ENCODE peak calls at places on chromosome 6, in six cellular contexts. One of them, this sample, is unnamed.

GRCh38 chr6:144710207-144710606 is 425.1 kb downstream of the UTRN start:
- DNase-seq in germinal center: no peak
- DNase-seq in NCI-H2171: no peak
- DNase-seq in AG09309: peak; percentile 74
- DNase-seq in prostate gland: no peak
- DNase-seq in amniotic stem cell: peak; percentile 78
- DNase-seq in this sample: no peak

GRCh38 chr6:123655520-123656306 is 19.0 kb upstream of the TRDN start:
- DNase-seq in germinal center: no peak
- DNase-seq in prostate gland: no peak
- DNase-seq in NCI-H2171: no peak
- DNase-seq in AG09309: no peak
- DNase-seq in amniotic stem cell: no peak
- DNase-seq in this sample: no peak

GRCh38 chr6:156126535-156126934 is 650.6 kb upstream of the ARID1B start:
- DNase-seq in prostate gland: no peak
- DNase-seq in amniotic stem cell: no peak
- DNase-seq in AG09309: no peak
- DNase-seq in NCI-H2171: no peak
- DNase-seq in germinal center: no peak
- DNase-seq in this sample: no peak

GRCh38 chr6:164069352-164070022 is 655.0 kb downstream of the QKI start:
- DNase-seq in germinal center: no peak
- DNase-seq in amniotic stem cell: no peak
- DNase-seq in NCI-H2171: no peak
- DNase-seq in prostate gland: no peak
- DNase-seq in AG09309: no peak
- DNase-seq in this sample: no peak

GRCh38 chr6:105745464-105746129 is 340.5 kb upstream of the PRDM1 start:
- DNase-seq in AG09309: no peak
- DNase-seq in NCI-H2171: no peak
- DNase-seq in germinal center: no peak
- DNase-seq in amniotic stem cell: no peak
- DNase-seq in prostate gland: no peak
- DNase-seq in this sample: no peak

GRCh38 chr6:110363748-110364147 is 5.6 kb upstream of the METTL24 start:
- DNase-seq in prostate gland: no peak
- DNase-seq in amniotic stem cell: no peak
- DNase-seq in NCI-H2171: no peak
- DNase-seq in germinal center: no peak
- DNase-seq in AG09309: no peak
- DNase-seq in this sample: no peak

GRCh38 chr6:35391240-35391968 is 49.0 kb downstream of the PPARD start:
- DNase-seq in germinal center: no peak
- DNase-seq in NCI-H2171: no peak
- DNase-seq in prostate gland: no peak
- DNase-seq in amniotic stem cell: peak; percentile 66
- DNase-seq in AG09309: peak; percentile 72
- DNase-seq in this sample: no peak

GRCh38 chr6:46392294-46392693 is 99.0 kb downstream of the RCAN2 start:
- DNase-seq in AG09309: no peak
- DNase-seq in germinal center: no peak
- DNase-seq in NCI-H2171: no peak
- DNase-seq in prostate gland: no peak
- DNase-seq in amniotic stem cell: no peak
- DNase-seq in this sample: no peak

GRCh38 chr6:113645576-113645970 is 211.6 kb upstream of the MARCKS start:
- DNase-seq in AG09309: peak; percentile 99
- DNase-seq in prostate gland: peak; percentile 80
- DNase-seq in NCI-H2171: no peak
- DNase-seq in germinal center: no peak
- DNase-seq in amniotic stem cell: peak; percentile 17
- DNase-seq in this sample: no peak

GRCh38 chr6:135094403-135094821 is 39.8 kb upstream of the HBS1L start:
- DNase-seq in AG09309: no peak
- DNase-seq in NCI-H2171: no peak
- DNase-seq in amniotic stem cell: no peak
- DNase-seq in prostate gland: no peak
- DNase-seq in germinal center: no peak
- DNase-seq in this sample: no peak

GRCh38 chr6:106411643-106412200 is 51.2 kb downstream of the CRYBG1 start:
- DNase-seq in AG09309: no peak
- DNase-seq in amniotic stem cell: no peak
- DNase-seq in prostate gland: no peak
- DNase-seq in NCI-H2171: no peak
- DNase-seq in germinal center: no peak
- DNase-seq in this sample: no peak

GRCh38 chr6:170317718-170318117 is 11.2 kb downstream of the FAM120B start:
- DNase-seq in amniotic stem cell: no peak
- DNase-seq in prostate gland: no peak
- DNase-seq in NCI-H2171: no peak
- DNase-seq in germinal center: no peak
- DNase-seq in AG09309: no peak
- DNase-seq in this sample: no peak

GRCh38 chr6:139392834-139393233 is 18.4 kb upstream of the CITED2 start:
- DNase-seq in NCI-H2171: no peak
- DNase-seq in germinal center: peak; percentile 37
- DNase-seq in AG09309: no peak
- DNase-seq in prostate gland: no peak
- DNase-seq in amniotic stem cell: no peak
- DNase-seq in this sample: no peak

GRCh38 chr6:163301721-163302635 is 112.5 kb upstream of the QKI start:
- DNase-seq in NCI-H2171: no peak
- DNase-seq in AG09309: no peak
- DNase-seq in prostate gland: no peak
- DNase-seq in amniotic stem cell: no peak
- DNase-seq in germinal center: no peak
- DNase-seq in this sample: no peak

GRCh38 chr6:132063738-132064137 is 112.6 kb upstream of the CCN2 start:
- DNase-seq in NCI-H2171: no peak
- DNase-seq in prostate gland: no peak
- DNase-seq in AG09309: no peak
- DNase-seq in germinal center: no peak
- DNase-seq in amniotic stem cell: no peak
- DNase-seq in this sample: no peak

GRCh38 chr6:56759521-56759920 is 116.8 kb upstream of the DST start:
- DNase-seq in amniotic stem cell: no peak
- DNase-seq in prostate gland: no peak
- DNase-seq in NCI-H2171: no peak
- DNase-seq in AG09309: no peak
- DNase-seq in germinal center: no peak
- DNase-seq in this sample: no peak

GRCh38 chr6:159655409-159655988 is 37.5 kb downstream of the SOD2 start:
- DNase-seq in prostate gland: no peak
- DNase-seq in AG09309: no peak
- DNase-seq in germinal center: no peak
- DNase-seq in amniotic stem cell: no peak
- DNase-seq in NCI-H2171: no peak
- DNase-seq in this sample: no peak

GRCh38 chr6:90493332-90493731 is 93.5 kb downstream of the MAP3K7 start:
- DNase-seq in AG09309: no peak
- DNase-seq in prostate gland: no peak
- DNase-seq in NCI-H2171: no peak
- DNase-seq in germinal center: no peak
- DNase-seq in amniotic stem cell: no peak
- DNase-seq in this sample: no peak

GRCh38 chr6:1065986-1066385 is 245.9 kb upstream of the FOXQ1 start:
- DNase-seq in AG09309: no peak
- DNase-seq in prostate gland: no peak
- DNase-seq in germinal center: no peak
- DNase-seq in amniotic stem cell: no peak
- DNase-seq in NCI-H2171: no peak
- DNase-seq in this sample: no peak

GRCh38 chr6:3898270-3898994 is 49.3 kb downstream of the FAM50B start:
- DNase-seq in germinal center: no peak
- DNase-seq in AG09309: no peak
- DNase-seq in prostate gland: no peak
- DNase-seq in NCI-H2171: no peak
- DNase-seq in amniotic stem cell: no peak
- DNase-seq in this sample: no peak

GRCh38 chr6:142943746-142944125 is 1.2 kb downstream of the HIVEP2 start:
- DNase-seq in AG09309: no peak
- DNase-seq in amniotic stem cell: no peak
- DNase-seq in NCI-H2171: no peak
- DNase-seq in prostate gland: peak; percentile 7
- DNase-seq in germinal center: peak; percentile 30
- DNase-seq in this sample: peak; percentile 53

GRCh38 chr6:118697554-118697953 is 46.2 kb upstream of the CEP85L start:
- DNase-seq in amniotic stem cell: no peak
- DNase-seq in prostate gland: no peak
- DNase-seq in NCI-H2171: peak; percentile 55
- DNase-seq in AG09309: no peak
- DNase-seq in germinal center: no peak
- DNase-seq in this sample: no peak

GRCh38 chr6:122651604-122652003 is 41.4 kb downstream of the PKIB start:
- DNase-seq in AG09309: no peak
- DNase-seq in germinal center: no peak
- DNase-seq in prostate gland: no peak
- DNase-seq in amniotic stem cell: no peak
- DNase-seq in NCI-H2171: no peak
- DNase-seq in this sample: no peak

This sample was measured in H1.